ENCODE peak calls at places on chromosomes 2 and 18, in five cellular contexts. U, V, I, O and N are unnamed samples.

GRCh38 chr2:168346725-168347477 is 99.5 kb upstream of the STK39 start:
- DNase-seq in U (peak; percentile 79), V (peak; percentile 68), I (peak; percentile 73), O (peak; percentile 89), N (peak; percentile 72)

GRCh38 chr18:74508366-74508765 is 12.2 kb downstream of the CNDP2 start:
- DNase-seq in U (peak; percentile 35), V (peak; percentile 40), I (no peak), O (no peak), N (no peak)

GRCh38 chr2:169002151-169002738 is 28.9 kb downstream of the ABCB11 start:
- DNase-seq in U (no peak), V (no peak), I (no peak), O (no peak), N (no peak)

GRCh38 chr2:120896904-120897303 is 161.2 kb downstream of the GLI2 start:
- DNase-seq in U (no peak), V (no peak), I (no peak), O (no peak), N (no peak)

GRCh38 chr2:149703281-149703680 is 115.7 kb upstream of the MMADHC start:
- DNase-seq in U (no peak), V (no peak), I (no peak), O (no peak), N (no peak)

GRCh38 chr2:44715671-44716077 is 225.8 kb upstream of the SIX3 start:
- DNase-seq in U (no peak), V (no peak), I (no peak), O (peak; percentile 85), N (peak; percentile 48)

GRCh38 chr2:27262379-27263286 is at the start of gene SLC30A3:
- DNase-seq in U (peak; percentile 84), V (peak; percentile 70), I (peak; percentile 51), O (peak; percentile 74), N (peak; percentile 71)

GRCh38 chr2:24722141-24722790 is 70.9 kb downstream of the PTRHD1 start:
- DNase-seq in U (no peak), V (no peak), I (no peak), O (no peak), N (no peak)

GRCh38 chr2:119333360-119333759 is 33.3 kb downstream of the C2orf76 start:
- DNase-seq in U (no peak), V (no peak), I (no peak), O (no peak), N (no peak)

GRCh38 chr2:216083464-216084279 is 2.0 kb downstream of the TMEM169 start:
- DNase-seq in U (no peak), V (no peak), I (no peak), O (peak; percentile 73), N (no peak)

GRCh38 chr2:15159751-15160177 is 401.4 kb downstream of the NBAS start:
- DNase-seq in U (no peak), V (no peak), I (no peak), O (peak; percentile 78), N (no peak)

GRCh38 chr2:100406120-100406508 is 11.4 kb downstream of the CHST10 start:
- DNase-seq in U (no peak), V (no peak), I (no peak), O (no peak), N (no peak)

GRCh38 chr18:78939105-78939504 is 40.5 kb upstream of the SALL3 start:
- DNase-seq in U (no peak), V (no peak), I (no peak), O (no peak), N (peak; percentile 26)

GRCh38 chr18:362914-363295 is 95.1 kb upstream of the THOC1 start:
- DNase-seq in U (no peak), V (no peak), I (no peak), O (no peak), N (no peak)

GRCh38 chr2:84452624-84453023 is 6.5 kb downstream of the SUCLG1 start:
- DNase-seq in U (no peak), V (no peak), I (no peak), O (no peak), N (no peak)

GRCh38 chr2:42369551-42370229 is 8.7 kb upstream of the COX7A2L start:
- DNase-seq in U (no peak), V (no peak), I (no peak), O (no peak), N (no peak)

GRCh38 chr2:1915746-1916145 is 171.4 kb upstream of the PXDN start:
- DNase-seq in U (no peak), V (no peak), I (peak; percentile 58), O (no peak), N (no peak)

GRCh38 chr2:239163306-239164070 is 237.3 kb downstream of the HDAC4 start:
- DNase-seq in U (peak; percentile 61), V (peak; percentile 59), I (no peak), O (no peak), N (no peak)

GRCh38 chr2:67667054-67667908 is 270.1 kb downstream of the ETAA1 start:
- DNase-seq in U (no peak), V (no peak), I (no peak), O (no peak), N (no peak)

GRCh38 chr2:108916397-108917077 is 72.5 kb downstream of the EDAR start:
- DNase-seq in U (peak; percentile 69), V (peak; percentile 49), I (no peak), O (no peak), N (no peak)

GRCh38 chr18:49725809-49726514 is 87.4 kb downstream of the ACAA2 start:
- DNase-seq in U (no peak), V (peak; percentile 70), I (peak; percentile 19), O (peak; percentile 83), N (no peak)

GRCh38 chr18:79576686-79577351 is 102.8 kb upstream of the CTDP1 start:
- DNase-seq in U (peak; percentile 72), V (peak; percentile 70), I (peak; percentile 92), O (no peak), N (no peak)

GRCh38 chr2:67694464-67694863 is 297.3 kb downstream of the ETAA1 start:
- DNase-seq in U (no peak), V (no peak), I (peak; percentile 74), O (peak; percentile 50), N (no peak)

GRCh38 chr18:48825101-48825745 is 125.5 kb downstream of the SMAD7 start:
- DNase-seq in U (peak; percentile 55), V (peak; percentile 53), I (peak; percentile 62), O (no peak), N (no peak)

GRCh38 chr2:101012706-101013181 is 10.7 kb downstream of the RPL31 start:
- DNase-seq in U (no peak), V (no peak), I (peak; percentile 26), O (peak; percentile 53), N (no peak)

GRCh38 chr2:150107816-150108215 is 379.7 kb downstream of the RND3 start:
- DNase-seq in U (no peak), V (no peak), I (no peak), O (no peak), N (peak; percentile 27)

GRCh38 chr2:216346781-216347180 is 25.5 kb downstream of the MARCHF4 start:
- DNase-seq in U (no peak), V (no peak), I (no peak), O (no peak), N (no peak)

GRCh38 chr2:10971131-10971854 is 59.6 kb downstream of the KCNF1 start:
- DNase-seq in U (peak; percentile 48), V (no peak), I (no peak), O (no peak), N (no peak)
- H3K27ac ChIP-seq in U (no peak overlapping the region), V (no peak overlapping the region), I (no peak overlapping the region), O (no peak overlapping the region), N (no peak overlapping the region)

GRCh38 chr2:154686162-154686561 is 12.3 kb upstream of the KCNJ3 start:
- DNase-seq in U (no peak), V (no peak), I (no peak), O (peak; percentile 47), N (no peak)
- TF ChIP-seq CTCF in U (no peak), V (no peak), I (no peak), O (peak; percentile 50), N (no peak)

GRCh38 chr2:224626735-224627134 is 41.6 kb upstream of the CUL3 start:
- DNase-seq in U (no peak), V (no peak), I (no peak), O (no peak), N (no peak)

GRCh38 chr2:224628416-224628815 is 43.3 kb upstream of the CUL3 start:
- DNase-seq in U (no peak), V (no peak), I (no peak), O (no peak), N (no peak)

DNA sequence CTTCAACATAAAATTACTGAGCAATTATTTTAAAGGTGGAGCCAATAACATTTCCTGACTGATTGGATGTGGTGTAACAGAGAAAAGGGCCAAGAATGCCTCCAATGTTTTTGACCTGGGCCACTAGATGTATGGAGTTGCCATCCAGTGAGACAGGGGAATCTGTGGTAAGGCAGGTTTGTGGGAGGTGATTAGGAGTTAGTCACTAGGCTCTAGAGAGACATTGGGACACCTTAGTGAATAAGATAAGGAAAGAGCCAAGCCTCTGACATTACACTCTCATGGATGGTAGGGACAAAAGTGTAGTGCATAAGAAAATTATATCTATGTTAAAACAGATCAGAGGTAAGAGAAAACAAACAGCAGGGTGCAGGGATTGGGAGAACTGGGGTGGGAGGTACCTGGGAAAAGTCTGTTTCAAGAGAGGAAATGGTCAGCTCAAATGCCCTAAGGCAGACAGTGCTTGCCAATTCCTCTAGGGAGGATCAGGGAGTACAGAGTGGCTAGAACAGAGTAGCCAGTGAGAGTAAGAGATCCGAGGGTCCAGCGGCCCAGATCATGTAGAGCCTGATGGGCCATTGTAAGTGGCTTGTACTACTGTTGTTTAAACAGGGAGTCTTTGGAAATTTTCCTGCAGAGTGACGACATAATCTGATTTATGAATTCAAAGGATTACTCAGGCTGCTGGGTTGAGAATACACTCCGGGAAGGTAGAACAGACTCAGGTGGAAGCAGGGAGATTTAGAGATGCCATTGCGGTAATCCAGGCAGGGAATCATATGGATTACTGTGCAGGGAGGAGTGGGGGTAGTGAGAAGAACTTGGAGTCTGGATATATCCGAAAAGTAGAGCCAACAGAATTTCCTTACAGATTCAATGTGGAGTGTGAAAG is 45.7 kb upstream of the CUL3 start:
- DNase-seq in U (no peak), V (no peak), I (no peak), O (peak; percentile 6), N (peak; percentile 10)
- H3K27ac ChIP-seq in U (no peak overlapping the region), V (no peak overlapping the region), I (no peak overlapping the region), O (no peak overlapping the region), N (no peak overlapping the region)

GRCh38 chr2:95165030-95165370 is 609 bp upstream of the ZNF2 start:
- DNase-seq in U (no peak), V (no peak), I (no peak), O (no peak), N (no peak)

GRCh38 chr2:95166065-95166763 is 605 bp downstream of the ZNF2 start:
- DNase-seq in U (no peak), V (no peak), I (no peak), O (peak; percentile 9), N (no peak)

GRCh38 chr2:95159690-95160449 is at the start of gene ZNF514:
- DNase-seq in U (peak; percentile 94), V (peak; percentile 90), I (peak; percentile 86), O (peak; percentile 78), N (peak; percentile 51)

DNA sequence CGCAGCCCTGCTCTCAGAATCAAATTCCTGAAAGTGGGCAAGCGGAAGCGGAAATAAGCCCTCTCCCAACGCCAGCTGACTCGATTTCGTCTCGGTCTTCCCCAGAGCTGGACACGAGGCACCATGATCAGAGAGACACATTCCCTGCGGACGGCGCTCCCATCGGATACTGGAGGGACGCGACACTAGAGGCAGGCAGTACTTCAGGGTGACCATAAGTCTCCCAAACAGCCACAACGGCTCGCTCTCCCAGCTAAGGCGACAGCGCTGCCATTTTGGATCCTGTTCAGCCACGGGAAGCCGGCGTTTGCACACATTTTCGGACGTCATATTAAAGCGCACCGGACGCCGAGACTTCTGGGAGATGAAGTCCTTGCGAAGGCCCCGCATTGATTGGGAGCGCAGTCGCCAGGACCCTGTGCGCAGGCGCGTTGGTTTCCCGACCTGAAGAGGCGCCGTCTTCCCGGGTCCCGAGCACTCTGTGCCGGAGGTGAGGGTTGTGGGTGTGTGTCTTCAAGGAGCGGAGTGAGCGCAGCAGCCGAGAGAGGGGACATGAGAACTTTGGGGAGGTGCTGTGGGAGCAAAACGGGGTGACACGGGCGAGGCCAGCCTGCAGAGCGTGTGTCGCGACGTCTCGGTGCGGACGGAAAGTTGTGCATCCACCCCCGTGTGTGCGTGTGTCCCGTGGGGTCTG is at the start of gene ZNF2:
- DNase-seq in U (peak; percentile 98), V (peak; percentile 98), I (peak; percentile 99), O (peak; percentile 99), N (peak; percentile 99)
- TF ChIP-seq CTCF in U (no peak), V (no peak), I (no peak), O (no peak), N (no peak)